ENCODE peak calls at places on chromosomes 1 and 21, in ten cellular contexts. L, R, B, A, H, K, Y, V, E and F are unnamed samples.

GRCh38 chr1:186754542-186755150 is 74.1 kb upstream of the PLA2G4A start:
- DNase-seq in L (no peak), R (no peak), B (peak; percentile 28), A (no peak), H (no peak), K (peak; percentile 19), Y (no peak), V (no peak), E (no peak), F (no peak)

GRCh38 chr1:228157381-228158126 is 7.8 kb downstream of the GJC2 start:
- DNase-seq in L (no peak), R (no peak), B (no peak), A (no peak), H (no peak), K (no peak), Y (no peak), V (no peak), E (no peak), F (no peak)

GRCh38 chr1:230173176-230173575 is 106.1 kb downstream of the GALNT2 start:
- DNase-seq in L (no peak), R (peak; percentile 25), B (no peak), A (no peak), H (no peak), K (no peak), Y (no peak), V (no peak), E (no peak), F (no peak)

GRCh38 chr1:204836856-204837255 is 33.8 kb upstream of the NFASC start:
- DNase-seq in L (no peak), R (peak; percentile 35), B (no peak), A (no peak), H (no peak), K (no peak), Y (no peak), V (no peak), E (no peak), F (no peak)

GRCh38 chr1:244801246-244801645 is 34.2 kb upstream of the COX20 start:
- DNase-seq in L (peak; percentile 8), R (peak; percentile 26), B (peak; percentile 34), A (no peak), H (peak; percentile 58), K (peak; percentile 57), Y (peak; percentile 90), V (peak; percentile 48), E (peak; percentile 65), F (peak; percentile 39)

GRCh38 chr1:169853335-169853734 is 40.4 kb downstream of the SCYL3 start:
- DNase-seq in L (no peak), R (no peak), B (no peak), A (no peak), H (no peak), K (no peak), Y (no peak), V (no peak), E (no peak), F (no peak)

GRCh38 chr21:29077651-29078090 is 4.2 kb upstream of the CCT8 start:
- DNase-seq in L (no peak), R (peak; percentile 32), B (peak; percentile 52), A (no peak), H (no peak), K (peak; percentile 65), Y (peak; percentile 59), V (peak; percentile 35), E (no peak), F (peak; percentile 68)

GRCh38 chr21:17679002-17679600 is 66.4 kb upstream of the BTG3 start:
- DNase-seq in L (no peak), R (peak; percentile 74), B (peak; percentile 69), A (peak; percentile 19), H (peak; percentile 21), K (peak; percentile 56), Y (peak; percentile 75), V (no peak), E (peak; percentile 56), F (peak; percentile 91)

GRCh38 chr1:67472056-67472455 is 41.9 kb upstream of the SERBP1 start:
- DNase-seq in L (no peak), R (no peak), B (no peak), A (no peak), H (no peak), K (no peak), Y (no peak), V (no peak), E (no peak), F (no peak)

GRCh38 chr1:245153645-245154428 is 948 bp upstream of the KIF26B start:
- DNase-seq in L (no peak), R (no peak), B (peak; percentile 36), A (no peak), H (peak; percentile 51), K (peak; percentile 20), Y (no peak), V (no peak), E (peak; percentile 74), F (peak; percentile 33)

GRCh38 chr1:18693256-18694098 is 62.8 kb downstream of the PAX7 start:
- DNase-seq in L (no peak), R (no peak), B (no peak), A (no peak), H (no peak), K (no peak), Y (no peak), V (no peak), E (no peak), F (no peak)
- TF ChIP-seq CTCF in L (no peak), R (no peak), B (no peak), A (no peak), H (no peak), K (no peak), Y (no peak), V (no peak), E (no peak), F (no peak)

DNA sequence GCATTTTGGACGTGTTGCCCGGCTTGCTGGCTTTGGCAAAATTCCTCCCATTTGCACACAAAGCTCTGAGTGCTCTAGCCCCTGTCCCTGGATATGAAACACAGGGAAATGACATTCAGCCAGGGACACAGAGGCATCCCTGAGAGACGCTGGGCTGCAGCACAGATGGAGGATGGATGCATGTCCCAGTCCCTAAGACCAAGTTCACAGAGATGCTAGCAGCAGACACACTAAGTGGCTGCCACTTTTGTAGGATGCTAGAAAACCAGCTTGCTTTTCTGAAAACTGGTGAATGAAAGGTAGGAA is 12.5 kb downstream of the ACTRT2 start:
- DNase-seq in L (no peak), R (no peak), B (no peak), A (no peak), H (no peak), K (no peak), Y (no peak), V (no peak), E (no peak), F (no peak)
- H3K4me3 ChIP-seq in L (no peak overlapping the region), R (no peak overlapping the region), B (no peak overlapping the region), A (no peak overlapping the region), H (no peak overlapping the region), K (no peak overlapping the region), Y (no peak overlapping the region), V (no peak overlapping the region), E (no peak overlapping the region), F (no peak overlapping the region)

GRCh38 chr1:205967555-205968335 is 24.5 kb upstream of the SLC26A9 start:
- DNase-seq in L (no peak), R (peak; percentile 30), B (no peak), A (no peak), H (no peak), K (no peak), Y (no peak), V (no peak), E (no peak), F (peak; percentile 17)

GRCh38 chr1:205963352-205963751 is 20.1 kb upstream of the SLC26A9 start:
- DNase-seq in L (no peak), R (peak; percentile 82), B (peak; percentile 33), A (peak; percentile 16), H (no peak), K (no peak), Y (no peak), V (no peak), E (no peak), F (peak; percentile 18)

GRCh38 chr1:205963756-205964155 is 20.5 kb upstream of the SLC26A9 start:
- DNase-seq in L (no peak), R (no peak), B (no peak), A (no peak), H (no peak), K (no peak), Y (no peak), V (no peak), E (no peak), F (no peak)

GRCh38 chr1:205962821-205963221 is 19.6 kb upstream of the SLC26A9 start:
- DNase-seq in L (no peak), R (peak; percentile 29), B (no peak), A (no peak), H (no peak), K (no peak), Y (no peak), V (no peak), E (no peak), F (no peak)

GRCh38 chr1:205965039-205965630 is 21.9 kb upstream of the SLC26A9 start:
- DNase-seq in L (no peak), R (no peak), B (no peak), A (no peak), H (no peak), K (no peak), Y (no peak), V (no peak), E (no peak), F (no peak)
- TF ChIP-seq CTCF in L (no peak), R (no peak), B (no peak), A (no peak), H (no peak), K (no peak), Y (no peak), V (no peak), E (no peak), F (no peak)

DNA sequence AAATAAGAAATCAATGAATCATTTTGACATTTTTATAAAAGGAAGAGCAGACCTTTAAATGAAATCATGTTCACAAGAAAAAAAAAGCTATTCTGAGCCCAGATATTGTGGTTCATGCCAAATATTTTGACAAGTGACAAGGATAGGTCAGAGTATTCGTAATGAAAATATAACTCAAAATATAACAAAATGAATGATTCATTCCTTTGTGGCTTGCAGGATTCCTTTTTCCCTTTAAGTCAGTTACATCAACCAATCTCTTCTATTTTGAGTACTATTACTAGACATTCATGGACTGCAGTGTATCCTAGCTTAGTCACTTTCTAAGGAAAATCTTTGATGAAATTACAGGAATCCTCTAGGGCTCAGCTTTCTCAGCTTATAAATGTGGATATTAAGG is 188.7 kb downstream of the COL11A1 start:
- DNase-seq in L (no peak), R (peak; percentile 22), B (peak; percentile 5), A (peak; percentile 28), H (no peak), K (no peak), Y (no peak), V (no peak), E (no peak), F (peak; percentile 62)
- H3K4me3 ChIP-seq in L (no peak overlapping the region), R (no peak overlapping the region), B (no peak overlapping the region), A (no peak overlapping the region), H (no peak overlapping the region), K (no peak overlapping the region), Y (no peak overlapping the region), V (no peak overlapping the region), E (no peak overlapping the region), F (no peak overlapping the region)